ENCODE peak calls at places on chromosome 4, in six cellular contexts. P is cardiac muscle cell, F is coronary artery, Q is testis, X is AG04450, E is ovary. L is an unnamed sample.

GRCh38 chr4:157739237-157739636 is 433.6 kb downstream of the GASK1B start:
- DNase-seq in F (no peak), P (no peak), E (no peak), Q (no peak), X (no peak), L (no peak)

GRCh38 chr4:153232768-153233167 is 28.5 kb downstream of the TRIM2 start:
- DNase-seq in F (no peak), Q (no peak), X (no peak), E (no peak), P (peak; percentile 88), L (peak; percentile 35)

GRCh38 chr4:87465739-87466366 is 43.5 kb downstream of the NUDT9 start:
- DNase-seq in F (no peak), P (peak; percentile 40), X (peak; percentile 10), Q (no peak), E (no peak), L (no peak)

GRCh38 chr4:6718932-6719610 is 3.1 kb downstream of the BLOC1S4 start:
- DNase-seq in X (no peak), F (no peak), E (no peak), Q (no peak), P (no peak), L (no peak)

GRCh38 chr4:89254847-89255246 is 52.8 kb downstream of the GPRIN3 start:
- DNase-seq in X (no peak), Q (peak; percentile 46), P (peak; percentile 41), F (no peak), E (no peak), L (peak; percentile 55)

GRCh38 chr4:164379694-164380093 is 374.2 kb upstream of the SMIM31 start:
- DNase-seq in Q (no peak), P (no peak), X (no peak), F (no peak), E (no peak), L (no peak)

GRCh38 chr4:167883271-167883670 is 209.1 kb upstream of the ANXA10 start:
- DNase-seq in P (no peak), X (no peak), F (no peak), Q (no peak), E (no peak), L (no peak)

GRCh38 chr4:185936650-185937376 is 124.8 kb upstream of the SORBS2 start:
- DNase-seq in Q (no peak), E (no peak), X (no peak), F (no peak), P (no peak), L (no peak)

GRCh38 chr4:658681-659667 is 15.1 kb downstream of the ATP5ME start:
- DNase-seq in F (no peak), P (no peak), E (no peak), Q (no peak), X (no peak), L (no peak)

GRCh38 chr4:140851032-140851636 is 94.9 kb upstream of the TBC1D9 start:
- DNase-seq in X (peak; percentile 43), P (peak; percentile 73), Q (peak; percentile 65), F (no peak), E (peak; percentile 28), L (peak; percentile 51)

GRCh38 chr4:149549911-149550310 is 265.7 kb downstream of the IQCM start:
- DNase-seq in Q (no peak), F (no peak), X (no peak), E (no peak), P (peak; percentile 17), L (peak; percentile 32)

GRCh38 chr4:118954246-118954645 is 65.6 kb downstream of the SYNPO2 start:
- DNase-seq in P (no peak), X (no peak), E (no peak), Q (no peak), F (no peak), L (no peak)

GRCh38 chr4:18388029-18388428 is 366.5 kb upstream of the LCORL start:
- DNase-seq in X (no peak), Q (no peak), P (no peak), F (no peak), E (no peak), L (no peak)

GRCh38 chr4:182188622-182189021 is 54.6 kb upstream of the TENM3 start:
- DNase-seq in Q (no peak), P (no peak), F (no peak), X (no peak), E (no peak), L (no peak)

GRCh38 chr4:1198070-1198844 is 25.9 kb upstream of the SPON2 start:
- DNase-seq in P (no peak), E (peak; percentile 36), F (no peak), X (no peak), Q (peak; percentile 11), L (no peak)

GRCh38 chr4:3340703-3341088 is 47.9 kb downstream of the RGS12 start:
- DNase-seq in F (no peak), Q (no peak), E (no peak), X (no peak), P (no peak), L (peak; percentile 29)

GRCh38 chr4:90602728-90603127 is 475.5 kb downstream of the CCSER1 start:
- DNase-seq in F (no peak), E (no peak), Q (no peak), P (no peak), X (no peak), L (no peak)

GRCh38 chr4:41977709-41978108 is 3.8 kb upstream of the DCAF4L1 start:
- DNase-seq in Q (no peak), F (no peak), E (no peak), P (no peak), X (peak; percentile 1), L (no peak)

GRCh38 chr4:71187399-71188196 is 151.2 kb upstream of the SLC4A4 start:
- DNase-seq in E (peak; percentile 21), F (no peak), P (peak; percentile 36), X (no peak), Q (peak; percentile 16), L (no peak)

GRCh38 chr4:184474261-184475095 is at the start of gene IRF2:
- DNase-seq in F (peak; percentile 98), X (peak; percentile 96), P (peak; percentile 95), Q (peak; percentile 96), E (peak; percentile 96), L (peak; percentile 98)

GRCh38 chr4:158111241-158111640 is 61.6 kb downstream of the GASK1B start:
- DNase-seq in F (no peak), P (no peak), Q (no peak), X (no peak), E (no peak), L (no peak)

GRCh38 chr4:177532363-177532762 is 90.1 kb upstream of the AGA start:
- DNase-seq in Q (no peak), F (no peak), P (no peak), X (no peak), E (no peak), L (no peak)

GRCh38 chr4:109590841-109591357 is 30.9 kb downstream of the MCUB start:
- DNase-seq in E (no peak), X (no peak), P (no peak), F (no peak), Q (no peak), L (no peak)

GRCh38 chr4:73704314-73705055 is 35.9 kb upstream of the CXCL8 start:
- DNase-seq in F (peak; percentile 86), X (peak; percentile 95), P (no peak), E (peak; percentile 46), Q (peak; percentile 43), L (no peak)

DNA sequence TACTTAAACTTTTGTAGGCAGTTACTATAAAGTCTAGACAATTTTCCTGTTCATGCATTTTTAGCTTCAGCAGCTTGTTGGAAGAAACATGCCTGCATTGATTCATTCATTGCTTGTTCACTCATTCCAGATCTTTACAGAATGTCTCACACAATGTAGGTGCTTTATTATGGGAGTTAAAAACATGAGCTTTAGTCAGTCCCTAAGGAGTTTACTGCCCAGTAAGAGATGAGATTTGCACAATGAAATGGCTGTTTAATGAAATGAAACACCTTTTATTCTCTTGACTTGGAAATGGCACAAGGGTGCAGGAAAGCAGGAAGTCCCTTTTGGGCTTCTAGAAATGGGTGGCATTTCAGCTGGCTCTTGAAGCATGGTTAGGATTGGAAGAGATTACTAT is 2.9 kb downstream of the NOCT start:
- DNase-seq in Q (no peak), F (no peak), P (no peak), E (no peak), X (no peak), L (no peak)
- H3K4me3 ChIP-seq in Q (no peak overlapping the region), F (no peak overlapping the region), P (no peak overlapping the region), E (no peak overlapping the region), X (peak overlapping the region; percentile 1), L (no peak overlapping the region)

GRCh38 chr4:148055844-148056243 is 324.0 kb downstream of the ARHGAP10 start:
- DNase-seq in F (no peak), E (no peak), P (no peak), Q (no peak), X (no peak), L (no peak)
- H3K27ac ChIP-seq in F (no peak overlapping the region), E (no peak overlapping the region), P (no peak overlapping the region), Q (no peak overlapping the region), X (no peak overlapping the region), L (no peak overlapping the region)

GRCh38 chr4:106486533-106486932 is 118.0 kb upstream of the GIMD1 start:
- DNase-seq in E (no peak), F (no peak), Q (no peak), P (no peak), X (no peak), L (no peak)
- TF ChIP-seq CTCF in E (no peak), F (no peak), Q (no peak), P (no peak), X (no peak), L (no peak)

DNA sequence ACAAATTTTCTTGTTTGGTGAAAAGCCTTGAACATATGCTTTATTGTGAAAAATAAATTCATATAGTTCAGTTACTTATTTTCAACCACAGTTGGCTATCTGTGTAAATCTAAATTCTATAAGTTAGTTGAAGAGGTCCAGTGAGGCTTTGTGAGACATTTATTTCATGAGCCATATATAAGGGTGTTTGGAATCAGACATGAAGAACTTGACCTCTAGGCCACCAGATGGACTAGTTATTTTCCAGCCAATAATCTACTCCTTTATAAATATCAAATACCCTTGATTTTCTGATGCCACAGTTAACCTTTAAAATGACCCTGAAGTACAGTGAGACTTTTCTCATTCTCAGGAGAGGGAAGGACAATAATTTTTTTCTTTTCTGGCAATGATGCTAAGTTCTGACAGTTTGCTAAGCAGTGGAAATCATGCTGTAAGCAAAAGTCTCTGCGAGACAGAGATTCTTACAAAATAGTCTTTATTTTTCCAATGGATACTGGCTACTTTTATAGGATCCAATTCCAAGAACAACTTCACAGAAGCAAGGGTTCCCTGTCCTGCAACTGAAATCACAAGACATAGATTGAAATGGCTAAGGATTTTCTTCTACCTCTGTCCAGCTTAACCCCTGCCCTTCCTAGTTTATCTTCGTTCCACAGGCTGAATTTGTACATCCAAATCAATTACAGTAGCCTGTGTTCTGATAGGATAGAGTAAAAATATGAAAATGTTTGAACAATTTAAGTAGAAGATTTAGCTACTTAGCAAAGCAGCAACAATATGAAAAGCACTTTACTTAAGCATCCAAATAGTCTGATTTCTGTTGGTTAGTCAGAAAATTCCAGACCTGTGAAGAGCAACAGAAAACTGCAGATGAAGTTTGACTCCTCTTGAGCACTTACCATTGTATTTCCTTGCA is 2.3 kb downstream of the ARSJ start:
- DNase-seq in Q (no peak), X (no peak), F (no peak), E (no peak), P (no peak), L (no peak)
- H3K4me3 ChIP-seq in Q (no peak overlapping the region), X (peak overlapping the region; percentile 83), F (peak overlapping the region; percentile 80), E (peak overlapping the region; percentile 50), P (no peak overlapping the region), L (no peak overlapping the region)

DNA sequence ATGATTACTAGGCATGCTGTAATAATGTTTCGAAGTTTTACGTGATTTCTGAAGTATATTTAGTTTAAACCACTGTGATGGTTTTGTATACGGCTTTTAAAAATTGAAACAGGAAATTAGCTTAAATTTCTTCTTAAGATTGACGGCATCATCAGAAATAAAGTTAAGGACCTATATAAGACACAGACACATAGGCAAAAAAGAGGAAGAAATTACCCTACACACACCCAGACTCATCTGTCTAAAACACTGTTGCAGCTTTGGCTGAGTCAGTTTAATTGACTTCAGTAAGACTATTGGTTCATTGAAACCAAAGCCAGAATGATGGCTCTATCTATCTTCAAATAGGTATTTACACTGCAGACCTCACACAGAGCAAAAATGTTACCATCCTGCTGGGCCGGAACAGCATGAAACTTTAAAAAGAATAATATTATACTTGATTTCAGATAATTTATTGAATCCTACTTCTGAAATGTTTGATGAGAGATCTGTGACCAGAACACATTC is 4.4 kb downstream of the HHIP start:
- DNase-seq in F (no peak), X (no peak), P (no peak), Q (no peak), E (no peak), L (no peak)
- H3K27ac ChIP-seq in F (no peak overlapping the region), X (no peak overlapping the region), P (no peak overlapping the region), Q (no peak overlapping the region), E (no peak overlapping the region), L (no peak overlapping the region)

L was measured in WERI-Rb-1.